ENCODE peak calls at places on chromosomes 4 and X, in four cellular contexts. D is heart left ventricle, K is spleen, F is fibroblast of lung. I is an unnamed sample.
A peak's percentile ranks its signal among the peaks of the same experiment; 100 is the strongest.

GRCh38 chr4:42655921-42656735 is 777 bp downstream of the ATP8A1 start:
- DNase-seq in K (peak; percentile 92), D (peak; percentile 40), F (no peak), I (peak; percentile 85)

GRCh38 chr4:74451214-74451661 is 6.3 kb downstream of the AREG start:
- DNase-seq in D (no peak), K (no peak), F (peak; percentile 70), I (no peak)

GRCh38 chr4:132065940-132066495 is 1083.1 kb upstream of the PCDH10 start:
- DNase-seq in F (peak; percentile 39), D (no peak), K (no peak), I (no peak)

GRCh38 chr4:72094054-72094780 is 62.4 kb downstream of the NPFFR2 start:
- DNase-seq in F (no peak), D (no peak), K (no peak), I (peak; percentile 6)

GRCh38 chrX:298993-299392 is 17.8 kb downstream of the PLCXD1 start:
- DNase-seq in D (peak; percentile 15), F (no peak), K (peak; percentile 67), I (peak; percentile 49)

GRCh38 chr4:182604953-182605352 is 312.2 kb downstream of the DCTD start:
- DNase-seq in F (peak; percentile 38), K (no peak), D (no peak), I (no peak)

GRCh38 chr4:138522366-138522765 is 280.2 kb upstream of the SLC7A11 start:
- DNase-seq in D (no peak), F (peak; percentile 37), K (no peak), I (no peak)

GRCh38 chr4:88318751-88319350 is 34.5 kb upstream of the PPM1K start:
- DNase-seq in F (no peak), K (no peak), D (no peak), I (no peak)

GRCh38 chrX:43835557-43835956 is 46.7 kb downstream of the MAOB start:
- DNase-seq in K (no peak), D (no peak), F (no peak), I (no peak)

GRCh38 chrX:97563531-97564133 is 679.9 kb downstream of the RPA4 start:
- DNase-seq in K (peak; percentile 80), F (peak; percentile 77), D (peak; percentile 18), I (no peak)

GRCh38 chr4:174681723-174682300 is 147.2 kb downstream of the GLRA3 start:
- DNase-seq in D (no peak), F (peak; percentile 24), K (no peak), I (no peak)

GRCh38 chr4:89039735-89040338 is 17.1 kb downstream of the FAM13A start:
- DNase-seq in D (no peak), K (no peak), F (peak; percentile 19), I (no peak)

GRCh38 chr4:30840571-30840970 is 120.4 kb downstream of the PCDH7 start:
- DNase-seq in F (peak; percentile 57), K (no peak), D (no peak), I (no peak)

GRCh38 chrX:56248492-56248891 is 16.3 kb downstream of the KLF8 start:
- DNase-seq in D (peak; percentile 32), F (peak; percentile 49), K (no peak), I (peak; percentile 63)

GRCh38 chr4:164748375-164748774 is 5.6 kb upstream of the SMIM31 start:
- DNase-seq in D (no peak), K (no peak), F (peak; percentile 44), I (no peak)

GRCh38 chrX:71953391-71953790 is 42.7 kb downstream of the NHSL2 start:
- DNase-seq in D (no peak), K (no peak), F (no peak), I (no peak)

GRCh38 chr4:14583331-14583730 is 418.9 kb upstream of the CPEB2 start:
- DNase-seq in D (no peak), F (no peak), K (no peak), I (no peak)

GRCh38 chr4:182843813-182844325 is 73.3 kb downstream of the DCTD start:
- DNase-seq in F (no peak), D (no peak), K (peak; percentile 62), I (no peak)

GRCh38 chr4:5526070-5526831 is 182.1 kb downstream of the EVC2 start:
- DNase-seq in F (no peak), K (no peak), D (no peak), I (no peak)

GRCh38 chrX:41081821-41082220 is 3.4 kb upstream of the USP9X start:
- DNase-seq in D (no peak), K (no peak), F (no peak), I (no peak)

GRCh38 chr4:81913427-81913878 is 441.7 kb upstream of the RASGEF1B start:
- DNase-seq in K (no peak), D (peak; percentile 19), F (peak; percentile 29), I (no peak)

GRCh38 chrX:19564606-19565005 is 49.3 kb upstream of the MAP3K15 start:
- DNase-seq in F (no peak), D (no peak), K (no peak), I (no peak)

GRCh38 chr4:175176710-175177109 is 258.6 kb downstream of the ADAM29 start:
- DNase-seq in D (no peak), K (no peak), F (no peak), I (no peak)

GRCh38 chr4:125689839-125690238 is 375.1 kb downstream of the FAT4 start:
- DNase-seq in K (no peak), D (no peak), F (no peak), I (no peak)

GRCh38 chrX:46319750-46320149 is 225.5 kb downstream of the ZNF674 start:
- DNase-seq in F (no peak), D (no peak), K (no peak), I (no peak)

GRCh38 chr4:8906668-8906970 is 35.0 kb upstream of the HMX1 start:
- DNase-seq in D (no peak), F (no peak), K (peak; percentile 36), I (no peak)

GRCh38 chrX:131746491-131746968 is 202.7 kb downstream of the OR13H1 start:
- DNase-seq in D (no peak), K (peak; percentile 88), F (no peak), I (no peak)

GRCh38 chrX:107678957-107679740 is 50.8 kb downstream of the PRPS1 start:
- DNase-seq in F (peak; percentile 91), D (peak; percentile 76), K (peak; percentile 88), I (no peak)

GRCh38 chr4:186693159-186693815 is 30.4 kb downstream of the FAT1 start:
- DNase-seq in F (peak; percentile 86), K (no peak), D (peak; percentile 67), I (peak; percentile 68)

GRCh38 chr4:120080533-120080932 is 13.9 kb upstream of the MAD2L1 start:
- DNase-seq in F (no peak), K (no peak), D (no peak), I (no peak)

DNA sequence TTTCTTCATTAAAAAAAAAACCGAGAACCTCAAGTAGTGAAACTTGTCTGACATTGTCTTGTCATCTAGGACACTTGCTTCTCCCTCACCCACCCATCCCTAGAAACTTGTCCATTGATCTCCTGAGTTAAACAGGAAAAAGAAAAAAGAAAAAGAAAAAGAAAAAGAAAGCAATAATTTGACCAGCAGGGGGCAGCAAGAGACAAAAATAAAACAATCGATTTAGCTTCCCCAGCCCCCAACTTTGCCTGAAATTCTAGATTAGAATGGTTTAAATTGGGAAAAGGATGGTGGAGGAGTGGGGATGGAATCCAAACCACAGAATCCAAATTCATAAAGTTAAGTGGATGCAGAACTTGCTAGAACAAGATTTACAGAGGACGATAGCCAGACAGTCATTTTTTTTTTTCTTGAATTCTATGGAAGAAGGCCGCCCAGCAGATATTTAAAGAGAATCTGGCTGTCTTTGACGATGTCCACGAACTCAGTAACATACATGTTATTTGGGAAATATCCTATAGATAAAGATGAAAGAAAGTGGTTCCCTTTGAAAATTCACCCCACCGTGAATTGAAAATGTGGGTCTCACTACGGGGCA is 282.9 kb downstream of the USP46 start:
- DNase-seq in F (peak; percentile 68), K (no peak), D (no peak), I (no peak)
- TF ChIP-seq CTCF in F (peak; percentile 41), K (peak; percentile 64), D (peak; percentile 65), I (peak; percentile 14)

DNA sequence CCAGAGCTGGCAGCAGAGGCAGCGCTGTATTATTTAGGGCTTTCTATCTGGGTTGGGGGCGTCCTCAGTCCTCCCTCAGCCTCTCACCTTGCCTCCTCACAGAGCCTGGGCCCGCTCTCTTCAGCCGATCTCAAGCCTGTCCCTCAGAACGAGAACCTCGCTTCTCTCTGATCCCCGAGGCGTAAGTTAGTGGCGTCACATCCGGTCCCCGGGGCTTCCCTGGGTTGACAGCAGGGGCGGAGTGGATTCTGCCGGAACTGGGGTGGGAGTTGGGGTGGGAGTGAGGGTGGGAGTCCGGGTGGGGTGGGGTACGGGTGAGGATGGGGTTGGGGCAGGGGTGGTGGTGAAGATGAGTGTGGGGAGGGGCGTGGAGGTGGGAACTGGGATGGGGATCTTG is at the start of gene MAGEA10:
- DNase-seq in D (no peak), K (no peak), F (no peak), I (peak; percentile 33)
- H3K4me3 ChIP-seq in D (no peak within 1 kb of the TSS), K (no peak within 1 kb of the TSS), F (no peak within 1 kb of the TSS), I (no peak within 1 kb of the TSS)

DNA sequence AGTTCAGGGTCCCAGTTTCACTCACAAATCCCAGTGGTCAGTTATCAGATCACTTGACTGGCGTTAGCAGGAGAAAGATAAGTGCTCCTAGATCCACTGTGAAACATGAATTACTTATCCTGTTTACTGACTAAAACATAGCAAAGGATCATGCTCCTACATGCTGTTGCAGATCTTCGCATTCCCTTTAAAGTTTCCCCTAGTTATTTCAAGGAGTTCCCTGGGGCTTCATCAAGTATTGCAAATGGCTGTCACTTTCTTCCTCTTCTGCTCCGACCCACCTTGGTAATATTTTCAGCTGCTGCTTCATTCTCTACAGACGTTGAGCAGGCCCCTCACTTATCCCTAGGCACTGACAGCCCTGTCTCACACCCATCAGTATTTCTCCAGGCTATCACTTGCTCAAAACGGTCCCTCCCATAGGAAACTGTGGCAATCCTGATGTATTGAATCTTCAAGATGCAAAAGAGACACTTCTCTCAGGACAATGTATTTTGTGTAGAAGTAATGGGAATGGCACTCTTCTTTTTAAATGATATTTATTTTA is 466.0 kb downstream of the INPP4B start:
- DNase-seq in F (no peak), K (no peak), D (no peak), I (no peak)
- H3K27ac ChIP-seq in F (peak overlapping the region; percentile 65), K (no peak overlapping the region), D (peak overlapping the region; percentile 73), I (no peak overlapping the region)

DNA sequence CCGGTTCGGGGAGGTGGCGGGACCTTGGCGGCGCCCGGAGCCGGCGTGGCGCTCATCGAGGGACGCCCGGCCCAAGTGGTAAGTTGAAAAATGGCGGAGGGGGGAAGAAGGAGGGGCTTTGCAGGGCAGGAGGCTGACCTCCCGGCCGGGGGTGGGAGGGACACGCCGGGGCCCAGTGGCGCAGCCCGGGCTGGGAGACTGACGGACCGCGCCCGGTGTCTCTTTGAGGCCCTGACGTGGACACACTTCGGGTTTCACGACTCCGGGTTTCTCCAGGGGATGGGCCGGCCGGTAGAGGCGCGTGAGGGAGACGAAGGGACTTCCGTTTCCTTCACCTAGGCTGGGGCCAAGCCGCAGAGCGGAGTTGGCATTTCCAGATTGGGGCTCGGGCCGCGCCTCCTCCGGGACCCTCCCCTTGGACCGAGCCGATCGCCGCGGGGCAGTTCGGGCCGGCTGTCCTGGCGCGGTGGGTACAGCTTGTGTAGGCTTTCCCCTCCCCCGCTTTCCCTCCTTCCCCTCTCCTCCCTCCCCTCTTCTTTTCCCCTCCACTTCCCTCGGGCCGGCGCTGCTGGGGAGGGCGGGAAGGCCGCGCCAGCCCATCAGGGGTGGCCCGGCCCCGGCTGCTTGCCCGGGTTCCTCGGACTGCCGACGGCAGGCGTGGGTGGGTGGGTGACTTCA is at the start of gene XIAP:
- DNase-seq in F (peak; percentile 89), D (peak; percentile 86), K (peak; percentile 94), I (peak; percentile 84)
- TF ChIP-seq CTCF in F (no peak), D (no peak), K (no peak), I (no peak)

DNA sequence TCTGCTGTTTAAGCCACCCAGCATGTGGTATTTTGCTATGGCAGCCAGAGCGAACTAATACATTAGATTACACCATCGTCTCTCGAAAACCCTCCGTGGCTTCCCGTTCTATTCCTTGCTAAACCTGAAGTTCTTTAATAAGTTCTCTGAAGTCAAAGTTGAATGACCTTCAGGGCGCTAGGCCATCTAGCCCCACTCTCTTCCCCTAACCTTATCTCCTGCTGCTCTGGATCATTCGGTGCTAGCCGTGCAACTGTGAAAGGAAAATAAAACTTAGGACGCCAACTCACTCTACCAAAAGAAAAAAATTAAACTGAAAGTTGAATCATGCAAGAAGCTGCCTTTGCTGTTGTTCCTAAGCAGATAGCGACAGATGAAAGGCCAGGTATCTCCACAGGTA is 40.0 kb downstream of the CHRNA9 start:
- DNase-seq in D (no peak), F (no peak), K (no peak), I (peak; percentile 16)
- H3K4me3 ChIP-seq in D (no peak overlapping the region), F (no peak overlapping the region), K (no peak overlapping the region), I (no peak overlapping the region)